ENCODE peak calls at places on chromosomes 4 and X, in four cellular contexts. One of them, this sample, is unnamed.

GRCh38 chr4:105145059-105145912 is 1.4 kb upstream of the TET2 start:
- DNase-seq in ACHN: no peak
- DNase-seq in astrocyte of the cerebellum: no peak
- DNase-seq in mucosa of gallbladder: no peak
- DNase-seq in this sample: no peak

GRCh38 chrX:68398286-68398685 is 35.0 kb downstream of the OPHN1 start:
- DNase-seq in ACHN: no peak
- DNase-seq in astrocyte of the cerebellum: no peak
- DNase-seq in mucosa of gallbladder: no peak
- DNase-seq in this sample: no peak

GRCh38 chr4:90760059-90760458 is 632.9 kb downstream of the CCSER1 start:
- DNase-seq in ACHN: no peak
- DNase-seq in astrocyte of the cerebellum: no peak
- DNase-seq in mucosa of gallbladder: no peak
- DNase-seq in this sample: no peak

GRCh38 chr4:173530326-173531062 is 465 bp upstream of the HAND2 start:
- DNase-seq in ACHN: no peak
- DNase-seq in astrocyte of the cerebellum: no peak
- DNase-seq in mucosa of gallbladder: no peak
- DNase-seq in this sample: no peak

GRCh38 chrX:37846141-37846540 is 1.2 kb downstream of the DYNLT3 start:
- DNase-seq in ACHN: no peak
- DNase-seq in astrocyte of the cerebellum: peak; percentile 8
- DNase-seq in mucosa of gallbladder: no peak
- DNase-seq in this sample: no peak

GRCh38 chr4:77950204-77950603 is 87.6 kb downstream of the MRPL1 start:
- DNase-seq in ACHN: no peak
- DNase-seq in astrocyte of the cerebellum: no peak
- DNase-seq in mucosa of gallbladder: no peak
- DNase-seq in this sample: no peak

GRCh38 chrX:104156630-104157529 is at the start of gene SLC25A53:
- DNase-seq in ACHN: peak; percentile 63
- DNase-seq in astrocyte of the cerebellum: peak; percentile 35
- DNase-seq in mucosa of gallbladder: peak; percentile 73
- DNase-seq in this sample: peak; percentile 78

GRCh38 chrX:24424948-24425347 is 40.1 kb upstream of the PDK3 start:
- DNase-seq in ACHN: no peak
- DNase-seq in astrocyte of the cerebellum: no peak
- DNase-seq in mucosa of gallbladder: peak; percentile 58
- DNase-seq in this sample: no peak

GRCh38 chr4:169099775-169100180 is 89.7 kb upstream of the CBR4 start:
- DNase-seq in ACHN: no peak
- DNase-seq in astrocyte of the cerebellum: peak; percentile 92
- DNase-seq in mucosa of gallbladder: no peak
- DNase-seq in this sample: no peak

GRCh38 chr4:119211856-119212250 is 660 bp upstream of the USP53 start:
- DNase-seq in ACHN: no peak
- DNase-seq in astrocyte of the cerebellum: no peak
- DNase-seq in mucosa of gallbladder: no peak
- DNase-seq in this sample: no peak

GRCh38 chrX:70998402-70999027 is 67.6 kb upstream of the SLC7A3 start:
- DNase-seq in ACHN: peak; percentile 27
- DNase-seq in astrocyte of the cerebellum: peak; percentile 16
- DNase-seq in mucosa of gallbladder: peak; percentile 11
- DNase-seq in this sample: peak; percentile 19

GRCh38 chr4:122622400-122622799 is 1.5 kb upstream of the IL21 start:
- DNase-seq in ACHN: no peak
- DNase-seq in astrocyte of the cerebellum: no peak
- DNase-seq in mucosa of gallbladder: no peak
- DNase-seq in this sample: no peak

GRCh38 chrX:154450312-154450711 is 6.4 kb downstream of the FAM50A start:
- DNase-seq in ACHN: no peak
- DNase-seq in astrocyte of the cerebellum: no peak
- DNase-seq in mucosa of gallbladder: no peak
- DNase-seq in this sample: no peak

GRCh38 chr4:169583563-169583962 is 28.8 kb downstream of the NEK1 start:
- DNase-seq in ACHN: no peak
- DNase-seq in astrocyte of the cerebellum: no peak
- DNase-seq in mucosa of gallbladder: no peak
- DNase-seq in this sample: no peak

This sample was measured in colonic mucosa.